ENCODE peak calls at places on chromosomes 6 and 20, in ten cellular contexts. Q is cardiac septum, X is renal cortical epithelial cell, A is DMS153, D is H1, K is HFFc6, M is D341Med, Y is lower lobe of right lung, I is epithelial cell of esophagus, N is GM23248. O is an unnamed sample.
A peak's percentile ranks its signal among the peaks of the same experiment; 100 is the strongest.

GRCh38 chr6:33860706-33861474 is 57.1 kb upstream of the MLN start:
- DNase-seq in Q (no peak), X (no peak), A (peak; percentile 71), D (no peak), K (peak; percentile 18), M (no peak), Y (no peak), I (peak; percentile 54), N (peak; percentile 75), O (no peak)

GRCh38 chr6:45812937-45813336 is 202.7 kb downstream of the CLIC5 start:
- DNase-seq in Q (no peak), X (no peak), A (no peak), D (no peak), K (no peak), M (no peak), Y (no peak), I (no peak), N (no peak), O (no peak)

GRCh38 chr6:74657033-74657432 is 548.8 kb downstream of the COL12A1 start:
- DNase-seq in Q (no peak), X (no peak), A (no peak), D (no peak), K (peak; percentile 39), M (no peak), Y (no peak), I (no peak), N (peak; percentile 77), O (no peak)

GRCh38 chr20:26315054-26315453 is 618.4 kb upstream of the ZNF337 start:
- DNase-seq in Q (no peak), X (no peak), A (no peak), D (no peak), K (no peak), M (no peak), Y (no peak), I (no peak), N (no peak), O (no peak)

GRCh38 chr6:78910611-78911134 is 43.3 kb downstream of the IRAK1BP1 start:
- DNase-seq in Q (peak; percentile 77), X (no peak), A (no peak), D (peak; percentile 23), K (no peak), M (peak; percentile 24), Y (peak; percentile 50), I (peak; percentile 38), N (peak; percentile 59), O (no peak)

GRCh38 chr6:129938242-129939020 is 77.3 kb upstream of the TMEM244 start:
- DNase-seq in Q (no peak), X (peak; percentile 34), A (no peak), D (no peak), K (no peak), M (no peak), Y (no peak), I (peak; percentile 20), N (no peak), O (no peak)

GRCh38 chr6:1917628-1918371 is 308.1 kb downstream of the FOXC1 start:
- DNase-seq in Q (no peak), X (peak; percentile 97), A (no peak), D (peak; percentile 53), K (peak; percentile 87), M (no peak), Y (no peak), I (peak; percentile 94), N (peak; percentile 90), O (no peak)

GRCh38 chr6:137309078-137309762 is 90.0 kb upstream of the IFNGR1 start:
- DNase-seq in Q (peak; percentile 92), X (peak; percentile 87), A (peak; percentile 82), D (no peak), K (peak; percentile 24), M (peak; percentile 44), Y (peak; percentile 85), I (peak; percentile 95), N (peak; percentile 70), O (peak; percentile 8)

GRCh38 chr6:162541019-162541601 is 186.5 kb downstream of the PRKN start:
- DNase-seq in Q (no peak), X (no peak), A (no peak), D (no peak), K (no peak), M (no peak), Y (no peak), I (no peak), N (no peak), O (no peak)

GRCh38 chr20:33531047-33531877 is 41.4 kb downstream of the CBFA2T2 start:
- DNase-seq in Q (no peak), X (peak; percentile 85), A (no peak), D (no peak), K (no peak), M (no peak), Y (no peak), I (no peak), N (peak; percentile 53), O (no peak)

GRCh38 chr6:14848019-14848418 is 397.9 kb upstream of the JARID2 start:
- DNase-seq in Q (no peak), X (no peak), A (no peak), D (no peak), K (no peak), M (no peak), Y (no peak), I (peak; percentile 41), N (peak; percentile 55), O (no peak)

GRCh38 chr20:1652960-1653359 is 4.6 kb downstream of the SIRPG start:
- DNase-seq in Q (no peak), X (no peak), A (no peak), D (no peak), K (no peak), M (no peak), Y (no peak), I (no peak), N (no peak), O (no peak)

GRCh38 chr6:87820343-87820984 is 118.4 kb upstream of the AKIRIN2 start:
- DNase-seq in Q (no peak), X (no peak), A (no peak), D (no peak), K (no peak), M (no peak), Y (no peak), I (no peak), N (no peak), O (no peak)

GRCh38 chr20:8787090-8787489 is 281.8 kb upstream of the PLCB4 start:
- DNase-seq in Q (no peak), X (no peak), A (no peak), D (no peak), K (no peak), M (no peak), Y (no peak), I (no peak), N (no peak), O (no peak)

GRCh38 chr6:27605401-27606342 is 132.8 kb upstream of the ZNF184 start:
- DNase-seq in Q (no peak), X (peak; percentile 73), A (no peak), D (peak; percentile 84), K (peak; percentile 90), M (peak; percentile 45), Y (no peak), I (peak; percentile 82), N (peak; percentile 84), O (peak; percentile 43)

GRCh38 chr6:82348130-82348529 is 15.5 kb upstream of the TPBG start:
- DNase-seq in Q (no peak), X (no peak), A (no peak), D (no peak), K (no peak), M (no peak), Y (no peak), I (no peak), N (no peak), O (no peak)

GRCh38 chr6:137395316-137395715 is 98.9 kb downstream of the OLIG3 start:
- DNase-seq in Q (no peak), X (no peak), A (no peak), D (no peak), K (no peak), M (no peak), Y (no peak), I (no peak), N (no peak), O (no peak)

GRCh38 chr6:37628611-37629320 is 68.9 kb downstream of the MDGA1 start:
- DNase-seq in Q (no peak), X (no peak), A (no peak), D (no peak), K (peak; percentile 33), M (no peak), Y (no peak), I (peak; percentile 38), N (peak; percentile 77), O (no peak)

GRCh38 chr20:16712541-16712947 is 17.3 kb upstream of the SNRPB2 start:
- DNase-seq in Q (no peak), X (no peak), A (peak; percentile 71), D (no peak), K (no peak), M (no peak), Y (no peak), I (no peak), N (no peak), O (no peak)

GRCh38 chr6:3209114-3210023 is 18.1 kb downstream of the TUBB2B start:
- DNase-seq in Q (no peak), X (peak; percentile 92), A (peak; percentile 83), D (peak; percentile 87), K (peak; percentile 97), M (no peak), Y (no peak), I (peak; percentile 100), N (peak; percentile 99), O (peak; percentile 50)

GRCh38 chr6:13251242-13251641 is 77.1 kb downstream of the TBC1D7 start:
- DNase-seq in Q (no peak), X (no peak), A (no peak), D (no peak), K (no peak), M (no peak), Y (no peak), I (no peak), N (no peak), O (no peak)

GRCh38 chr6:143902827-143903226 is 38.6 kb downstream of the ZC2HC1B start:
- DNase-seq in Q (no peak), X (no peak), A (no peak), D (no peak), K (no peak), M (no peak), Y (no peak), I (no peak), N (no peak), O (no peak)

GRCh38 chr6:117548797-117549301 is 53.5 kb downstream of the GOPC start:
- DNase-seq in Q (no peak), X (peak; percentile 94), A (no peak), D (no peak), K (peak; percentile 52), M (no peak), Y (no peak), I (peak; percentile 70), N (peak; percentile 42), O (no peak)

GRCh38 chr6:157188213-157188612 is 135.1 kb downstream of the TMEM242 start:
- DNase-seq in Q (no peak), X (no peak), A (no peak), D (no peak), K (no peak), M (no peak), Y (no peak), I (no peak), N (no peak), O (no peak)

GRCh38 chr20:6122111-6122872 is 538 bp downstream of the FERMT1 start:
- DNase-seq in Q (no peak), X (peak; percentile 36), A (no peak), D (no peak), K (peak; percentile 28), M (no peak), Y (no peak), I (peak; percentile 97), N (peak; percentile 46), O (peak; percentile 16)

GRCh38 chr20:41055679-41056078 is 27.1 kb downstream of the TOP1 start:
- DNase-seq in Q (no peak), X (no peak), A (no peak), D (no peak), K (no peak), M (no peak), Y (no peak), I (no peak), N (no peak), O (no peak)

O was measured in NCI-H748 treated with DMSO at 0.1 percent for 48 hours.